ENCODE peak calls at places on chromosomes 1 and 21, in five cellular contexts. F is stimulated activated naive CD8-positive, alpha-beta T cell treated with anti-CD3 and anti-CD28 coated beads, Interleukin-15, Interleukin-2, amounts not matched to agents 100 U/mL and 50 U/mL, for 24 hours; V is H4; L is mesothelial cell of epicardium; A is smooth muscle cell of the brain vasculature. K is an unnamed sample.
A peak's percentile ranks its signal among the peaks of the same experiment; 100 is the strongest.

GRCh38 chr21:30935121-30935888 is 53.9 kb upstream of the KRTAP11-1 start:
- DNase-seq in F (no peak), V (no peak), L (no peak), A (no peak), K (no peak)

GRCh38 chr1:196558424-196558823 is 49.8 kb downstream of the KCNT2 start:
- DNase-seq in F (no peak), V (peak; percentile 85), L (no peak), A (peak; percentile 40), K (peak; percentile 14)

GRCh38 chr1:111769517-111770146 is 13.9 kb downstream of the DDX20 start:
- DNase-seq in F (peak; percentile 24), V (peak; percentile 66), L (no peak), A (peak; percentile 39), K (peak; percentile 42)

GRCh38 chr1:94180650-94181049 is 56.7 kb downstream of the ARHGAP29 start:
- DNase-seq in F (no peak), V (no peak), L (no peak), A (no peak), K (no peak)

GRCh38 chr1:95956215-95956614 is 722.2 kb downstream of the RWDD3 start:
- DNase-seq in F (no peak), V (no peak), L (no peak), A (no peak), K (no peak)

GRCh38 chr21:41183575-41183974 is 15.6 kb downstream of the BACE2 start:
- DNase-seq in F (no peak), V (no peak), L (no peak), A (no peak), K (no peak)

GRCh38 chr1:203807211-203807610 is 11.8 kb downstream of the ZBED6 start:
- DNase-seq in F (no peak), V (no peak), L (no peak), A (no peak), K (no peak)

GRCh38 chr1:234532511-234532922 is 53.5 kb upstream of the TARBP1 start:
- DNase-seq in F (no peak), V (no peak), L (no peak), A (no peak), K (no peak)

GRCh38 chr21:20997633-20998455 is at the start of gene NCAM2:
- DNase-seq in F (peak; percentile 58), V (peak; percentile 68), L (peak; percentile 77), A (peak; percentile 17), K (peak; percentile 9)

GRCh38 chr1:183234660-183235476 is 48.8 kb downstream of the LAMC2 start:
- DNase-seq in F (no peak), V (peak; percentile 88), L (peak; percentile 68), A (peak; percentile 98), K (peak; percentile 99)

GRCh38 chr1:11731719-11732283 is 4.1 kb upstream of the AGTRAP start:
- DNase-seq in F (peak; percentile 48), V (peak; percentile 67), L (peak; percentile 70), A (no peak), K (peak; percentile 32)

GRCh38 chr1:38973659-38974437 is 17.2 kb upstream of the AKIRIN1 start:
- DNase-seq in F (no peak), V (no peak), L (no peak), A (no peak), K (no peak)

GRCh38 chr1:160834945-160835565 is 27.6 kb downstream of the CD244 start:
- DNase-seq in F (peak; percentile 66), V (peak; percentile 21), L (no peak), A (peak; percentile 1), K (peak; percentile 20)

GRCh38 chr1:109133815-109134214 is 19.9 kb downstream of the ELAPOR1 start:
- DNase-seq in F (peak; percentile 25), V (no peak), L (no peak), A (no peak), K (no peak)

GRCh38 chr1:201422436-201423030 is 1.0 kb upstream of the TNNI1 start:
- DNase-seq in F (no peak), V (no peak), L (no peak), A (no peak), K (no peak)

K was measured in mammary epithelial cell.